ENCODE peak calls at places on chromosomes 1 and 21, in eight cellular contexts. W is IMR-90, G is stomach, B is ascending aorta, D is PC-9, M is cardiac muscle cell, S is body of pancreas, L is thoracic aorta. I is an unnamed sample. For H3K4me1, the result is how much of the 10 kb centered on the place peaks cover.

GRCh38 chr21:42158846-42159245 is 60.1 kb upstream of the ABCG1 start:
- DNase-seq in W (no peak), G (no peak), B (peak), D (no peak), M (no peak), S (no peak), L (no peak), I (no peak)

GRCh38 chr1:8512504-8512903 is 194.6 kb downstream of the SLC45A1 start:
- DNase-seq in W (no peak), G (no peak), B (no peak), D (no peak), M (no peak), S (no peak), L (no peak), I (no peak)

GRCh38 chr1:199121047-199121446 is 482.2 kb downstream of the PTPRC start:
- DNase-seq in W (no peak), G (no peak), B (no peak), D (no peak), M (no peak), S (no peak), L (no peak), I (no peak)

GRCh38 chr1:16436946-16437474 is at the start of gene SPATA21:
- DNase-seq in W (no peak), G (no peak), B (no peak), D (no peak), M (no peak), S (no peak), L (no peak), I (no peak)

GRCh38 chr1:55018395-55018794 is 19.7 kb downstream of the BSND start:
- DNase-seq in W (no peak), G (no peak), B (no peak), D (no peak), M (no peak), S (no peak), L (no peak), I (no peak)

GRCh38 chr1:19628879-19629278 is 15.2 kb upstream of the NBL1 start:
- DNase-seq in W (no peak), G (no peak), B (peak), D (no peak), M (no peak), S (no peak), L (no peak), I (no peak)

GRCh38 chr1:206506405-206506802 is 927 bp upstream of the RASSF5 start:
- DNase-seq in W (no peak), G (no peak), B (no peak), D (no peak), M (no peak), S (no peak), L (no peak), I (no peak)

GRCh38 chr1:6502000-6502891 is 10.8 kb upstream of the PLEKHG5 start:
- DNase-seq in W (no peak), G (peak), B (peak), D (peak), M (no peak), S (no peak), L (no peak), I (no peak)

GRCh38 chr1:200302192-200302892 is 107.5 kb downstream of the ZNF281 start:
- DNase-seq in W (peak), G (peak), B (no peak), D (peak), M (peak), S (peak), L (no peak), I (peak)

GRCh38 chr1:162404550-162405160 is 7.3 kb downstream of the SH2D1B start:
- DNase-seq in W (peak), G (no peak), B (no peak), D (no peak), M (no peak), S (no peak), L (no peak), I (no peak)

GRCh38 chr21:31537872-31538576 is 121.5 kb upstream of the SOD1 start:
- DNase-seq in W (no peak), G (no peak), B (no peak), D (no peak), M (no peak), S (no peak), L (no peak), I (no peak)

GRCh38 chr1:167715653-167716302 is 6.0 kb upstream of the MPZL1 start:
- DNase-seq in W (peak), G (no peak), B (no peak), D (no peak), M (peak), S (no peak), L (no peak), I (no peak)

GRCh38 chr1:74686941-74687340 is 13.3 kb upstream of the ERICH3 start:
- DNase-seq in W (no peak), G (no peak), B (no peak), D (no peak), M (no peak), S (no peak), L (no peak), I (no peak)

GRCh38 chr1:34808051-34808810 is 15.4 kb downstream of the GJA4 start:
- DNase-seq in W (no peak), G (no peak), B (peak), D (peak), M (no peak), S (no peak), L (no peak), I (no peak)

GRCh38 chr1:117565745-117566455 is 39.9 kb upstream of the TENT5C start:
- DNase-seq in W (no peak), G (no peak), B (no peak), D (no peak), M (no peak), S (peak), L (no peak), I (no peak)

GRCh38 chr21:30880914-30881313 is 466 bp downstream of the KRTAP11-1 start:
- DNase-seq in W (no peak), G (no peak), B (no peak), D (no peak), M (no peak), S (no peak), L (no peak), I (no peak)

GRCh38 chr1:153565529-153566374 is at the start of gene S100A2:
- DNase-seq in W (peak), G (peak), B (peak), D (peak), M (no peak), S (no peak), L (peak), I (no peak)

GRCh38 chr21:41406340-41406739 is 19.7 kb upstream of the MX1 start:
- DNase-seq in W (no peak), G (no peak), B (no peak), D (no peak), M (no peak), S (no peak), L (no peak), I (no peak)

GRCh38 chr1:182309631-182310351 is 81.8 kb downstream of the GLUL start:
- DNase-seq in W (no peak), G (no peak), B (no peak), D (no peak), M (no peak), S (no peak), L (no peak), I (no peak)

GRCh38 chr1:59596956-59597355 is 217.8 kb upstream of the HOOK1 start:
- DNase-seq in W (no peak), G (no peak), B (no peak), D (no peak), M (no peak), S (no peak), L (no peak), I (no peak)

GRCh38 chr1:71031426-71031825 is 16.2 kb downstream of the PTGER3 start:
- DNase-seq in W (peak), G (no peak), B (no peak), D (no peak), M (no peak), S (no peak), L (no peak), I (no peak)

GRCh38 chr1:112544753-112545152 is 36.0 kb downstream of the WNT2B start:
- DNase-seq in W (peak), G (no peak), B (no peak), D (no peak), M (no peak), S (no peak), L (no peak), I (no peak)

GRCh38 chr1:6459850-6460265 is 6.1 kb downstream of the TNFRSF25 start:
- DNase-seq in W (no peak), G (no peak), B (no peak), D (no peak), M (no peak), S (no peak), L (no peak), I (no peak)

GRCh38 chr1:66275601-66276023 is 258.3 kb upstream of the SGIP1 start:
- DNase-seq in W (no peak), G (no peak), B (peak), D (no peak), M (no peak), S (no peak), L (no peak), I (no peak)

GRCh38 chr1:51519857-51520699 is 1.0 kb upstream of the EPS15 start:
- DNase-seq in W (peak), G (no peak), B (no peak), D (no peak), M (no peak), S (no peak), L (no peak), I (no peak)

GRCh38 chr1:175131100-175131499 is 61.5 kb downstream of the KIAA0040 start:
- DNase-seq in W (no peak), G (no peak), B (no peak), D (no peak), M (no peak), S (no peak), L (no peak), I (no peak)

GRCh38 chr1:25095635-25096200 is 136.6 kb downstream of the SYF2 start:
- DNase-seq in W (no peak), G (no peak), B (no peak), D (no peak), M (no peak), S (no peak), L (no peak), I (no peak)

GRCh38 chr21:45401054-45401518 is 3.9 kb upstream of the COL18A1 start:
- DNase-seq in W (no peak), G (no peak), B (no peak), D (no peak), M (no peak), S (no peak), L (no peak), I (no peak)

GRCh38 chr1:13754003-13754402 is 54.0 kb downstream of the PRDM2 start:
- DNase-seq in W (no peak), G (no peak), B (no peak), D (no peak), M (no peak), S (no peak), L (no peak), I (no peak)
- H3K4me1 ChIP-seq in W (under half), G (half or more), B (half or more), D (under half), M (under half), S (half or more), L (half or more), I (half or more)

GRCh38 chr1:33176362-33176850 is 5.4 kb downstream of the TRIM62 start:
- DNase-seq in W (peak), G (no peak), B (peak), D (peak), M (no peak), S (no peak), L (no peak), I (no peak)
- H3K4me1 ChIP-seq in W (under half), G (under half), B (under half), D (under half), M (under half), S (under half), L (under half), I (under half)

GRCh38 chr1:38516560-38516959 is 343.0 kb downstream of the RRAGC start:
- DNase-seq in W (no peak), G (no peak), B (no peak), D (no peak), M (no peak), S (no peak), L (no peak), I (no peak)
- H3K4me1 ChIP-seq in W (under half), G (under half), B (under half), D (under half), M (under half), S (under half), L (under half), I (under half)

DNA sequence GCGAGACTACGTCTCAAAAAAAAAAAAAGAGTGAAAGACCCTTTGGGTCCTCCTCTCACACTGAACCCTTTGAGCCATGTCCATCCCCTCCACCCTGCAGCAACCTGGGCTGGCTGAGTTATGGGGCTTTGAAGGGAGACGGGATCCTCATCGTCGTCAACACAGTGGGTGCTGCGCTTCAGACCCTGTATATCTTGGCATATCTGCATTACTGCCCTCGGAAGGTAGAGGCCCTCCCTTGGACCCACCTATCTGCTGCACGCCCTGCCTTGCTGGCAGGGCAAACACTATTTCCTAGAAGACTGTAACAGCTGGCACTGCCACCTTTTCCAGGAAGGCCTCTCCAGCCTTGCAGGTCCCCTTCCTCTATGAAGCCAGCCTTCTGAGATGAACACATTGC is 1.1 kb downstream of the SLC50A1 start:
- DNase-seq in W (no peak), G (no peak), B (no peak), D (no peak), M (no peak), S (peak), L (no peak), I (peak)
- H3K4me1 ChIP-seq in W (under half), G (half or more), B (under half), D (under half), M (under half), S (half or more), L (under half), I (under half)

DNA sequence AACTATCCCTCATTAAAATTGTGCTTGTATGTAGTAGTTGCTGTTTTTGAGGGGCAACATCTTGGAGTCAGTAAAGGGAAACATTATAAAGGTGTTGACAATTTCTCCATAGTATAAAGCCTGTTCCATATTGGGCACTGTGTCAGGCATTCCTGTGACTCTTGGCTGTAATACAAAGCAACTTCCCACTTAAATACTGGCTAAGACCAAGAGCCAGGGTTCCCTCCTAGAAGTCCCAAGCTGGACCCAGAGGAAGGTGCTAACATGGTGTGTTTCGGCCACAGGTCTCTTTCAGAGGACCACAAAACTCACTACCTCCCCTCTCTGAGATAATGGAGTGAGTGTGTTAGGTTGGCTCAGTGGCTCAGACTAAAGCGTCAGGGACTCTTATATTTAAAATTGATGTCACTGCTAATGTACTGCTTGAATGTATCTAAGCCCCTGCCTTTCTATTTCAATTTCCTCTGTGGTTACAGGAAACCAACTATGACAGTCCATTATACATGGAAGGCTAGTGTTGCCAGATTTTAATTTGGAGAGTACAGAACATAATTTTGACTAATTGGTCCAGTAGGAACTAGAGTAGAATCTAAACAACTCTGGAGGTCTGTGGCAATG is 74.7 kb upstream of the RGL1 start:
- DNase-seq in W (no peak), G (no peak), B (no peak), D (no peak), M (no peak), S (no peak), L (no peak), I (no peak)
- H3K4me1 ChIP-seq in W (under half), G (under half), B (under half), D (under half), M (half or more), S (under half), L (under half), I (under half)

GRCh38 chr21:39756285-39756684 is 11.3 kb downstream of the IGSF5 start:
- DNase-seq in W (no peak), G (no peak), B (no peak), D (no peak), M (no peak), S (no peak), L (no peak), I (no peak)

GRCh38 chr21:39754811-39755210 is 9.8 kb downstream of the IGSF5 start:
- DNase-seq in W (no peak), G (no peak), B (no peak), D (no peak), M (no peak), S (no peak), L (no peak), I (no peak)

GRCh38 chr21:39750670-39751069 is 5.7 kb downstream of the IGSF5 start:
- DNase-seq in W (no peak), G (no peak), B (peak), D (no peak), M (no peak), S (no peak), L (no peak), I (no peak)
- H3K4me1 ChIP-seq in W (under half), G (under half), B (under half), D (under half), M (under half), S (under half), L (under half), I (under half)

GRCh38 chr1:234610061-234610581 is at the start of gene IRF2BP2:
- DNase-seq in W (peak), G (peak), B (peak), D (peak), M (peak), S (peak), L (no peak), I (peak)
- H3K4me1 ChIP-seq in W (under half), G (under half), B (under half), D (under half), M (under half), S (under half), L (under half), I (half or more)

I was measured in OCI-LY7.